ENCODE peak calls at places on chromosomes 2 and 18, in seven cellular contexts. M is fibroblast of lung; C is EL; G is iris pigment epithelial cell; Q is activated effector memory CD4-positive, alpha-beta T cell treated with anti-CD3 and anti-CD28 coated beads, Interleukin-2, amount 50 U/mL, for 16 hours; K is astrocyte of the spinal cord; S is NCI-H146. F is an unnamed sample.

GRCh38 chr18:79449551-79450288 is 54.0 kb downstream of the NFATC1 start:
- DNase-seq in M (no peak), C (no peak), G (no peak), Q (no peak), K (no peak), S (no peak), F (no peak)

GRCh38 chr2:175293776-175294175 is 112.3 kb upstream of the ATP5MC3 start:
- DNase-seq in M (no peak), C (no peak), G (peak), Q (no peak), K (no peak), S (no peak), F (no peak)

GRCh38 chr18:23627325-23627724 is 35.4 kb downstream of the ANKRD29 start:
- DNase-seq in M (peak), C (peak), G (peak), Q (no peak), K (peak), S (no peak), F (peak)

GRCh38 chr2:138239902-138240595 is 261.5 kb upstream of the SPOPL start:
- DNase-seq in M (peak), C (no peak), G (peak), Q (no peak), K (peak), S (no peak), F (peak)

GRCh38 chr18:35661483-35662146 is 80.1 kb downstream of the GALNT1 start:
- DNase-seq in M (peak), C (no peak), G (no peak), Q (no peak), K (no peak), S (peak), F (peak)

GRCh38 chr2:131123192-131123591 is 18.1 kb downstream of the PLEKHB2 start:
- DNase-seq in M (no peak), C (no peak), G (no peak), Q (no peak), K (no peak), S (no peak), F (no peak)

GRCh38 chr2:223549215-223549614 is 52.9 kb downstream of the SCG2 start:
- DNase-seq in M (peak), C (peak), G (peak), Q (no peak), K (peak), S (peak), F (peak)

GRCh38 chr2:114160263-114161001 is 270.5 kb downstream of the ACTR3 start:
- DNase-seq in M (no peak), C (no peak), G (no peak), Q (no peak), K (no peak), S (no peak), F (no peak)

GRCh38 chr18:45107425-45107824 is 426.7 kb downstream of the SETBP1 start:
- DNase-seq in M (peak), C (peak), G (peak), Q (no peak), K (peak), S (no peak), F (peak)

GRCh38 chr18:49487711-49488310 is 777 bp upstream of the C18orf32 start:
- DNase-seq in M (no peak), C (peak), G (no peak), Q (no peak), K (no peak), S (no peak), F (peak)

GRCh38 chr2:121826036-121826435 is 70.6 kb downstream of the TSN start:
- DNase-seq in M (no peak), C (no peak), G (no peak), Q (no peak), K (no peak), S (no peak), F (no peak)

GRCh38 chr2:201403904-201404303 is 46.8 kb upstream of the FLACC1 start:
- DNase-seq in M (peak), C (peak), G (peak), Q (no peak), K (peak), S (no peak), F (peak)

GRCh38 chr18:42339324-42339723 is 384.3 kb downstream of the PIK3C3 start:
- DNase-seq in M (no peak), C (no peak), G (no peak), Q (no peak), K (peak), S (no peak), F (no peak)

GRCh38 chr18:70041459-70042020 is 93.9 kb upstream of the CD226 start:
- DNase-seq in M (no peak), C (no peak), G (no peak), Q (no peak), K (no peak), S (no peak), F (no peak)

GRCh38 chr18:77736817-77737216 is 487.2 kb downstream of the GALR1 start:
- DNase-seq in M (no peak), C (no peak), G (no peak), Q (no peak), K (no peak), S (no peak), F (no peak)

GRCh38 chr2:172246649-172247048 is 143.9 kb upstream of the DLX2 start:
- DNase-seq in M (peak), C (peak), G (peak), Q (no peak), K (peak), S (peak), F (peak)

GRCh38 chr18:26547302-26548143 is 830 bp downstream of the KCTD1 start:
- DNase-seq in M (peak), C (peak), G (peak), Q (peak), K (peak), S (no peak), F (peak)

GRCh38 chr2:74373189-74373588 is 6.9 kb downstream of the DCTN1 start:
- DNase-seq in M (no peak), C (no peak), G (no peak), Q (no peak), K (no peak), S (no peak), F (peak)

GRCh38 chr2:15783489-15783888 is 156.9 kb upstream of the MYCN start:
- DNase-seq in M (no peak), C (no peak), G (no peak), Q (no peak), K (no peak), S (no peak), F (no peak)

GRCh38 chr18:68428026-68428425 is 286.9 kb downstream of the TMX3 start:
- DNase-seq in M (peak), C (peak), G (peak), Q (no peak), K (peak), S (no peak), F (peak)

GRCh38 chr18:49050462-49050861 is 99.7 kb upstream of the SMAD7 start:
- DNase-seq in M (no peak), C (no peak), G (no peak), Q (no peak), K (no peak), S (no peak), F (no peak)

GRCh38 chr2:150526827-150527226 is 39.4 kb upstream of the RND3 start:
- DNase-seq in M (peak), C (peak), G (peak), Q (no peak), K (peak), S (no peak), F (peak)

GRCh38 chr2:120490091-120490798 is 144.3 kb downstream of the INHBB start:
- DNase-seq in M (no peak), C (no peak), G (no peak), Q (no peak), K (no peak), S (no peak), F (no peak)

GRCh38 chr2:27501042-27501441 is 4.4 kb downstream of the GCKR start:
- DNase-seq in M (no peak), C (no peak), G (no peak), Q (no peak), K (no peak), S (peak), F (no peak)

GRCh38 chr2:30358822-30359221 is 88.2 kb upstream of the LCLAT1 start:
- DNase-seq in M (no peak), C (no peak), G (no peak), Q (no peak), K (no peak), S (no peak), F (no peak)

GRCh38 chr2:161956751-161957150 is 117.3 kb downstream of the DPP4 start:
- DNase-seq in M (no peak), C (no peak), G (no peak), Q (no peak), K (no peak), S (peak), F (no peak)

GRCh38 chr2:96665083-96665569 is 22.6 kb downstream of the FER1L5 start:
- DNase-seq in M (peak), C (peak), G (peak), Q (no peak), K (peak), S (no peak), F (peak)

GRCh38 chr18:58303363-58303762 is 259.3 kb downstream of the NEDD4L start:
- DNase-seq in M (no peak), C (no peak), G (no peak), Q (peak), K (no peak), S (no peak), F (no peak)

GRCh38 chr18:13608791-13609552 is 117.4 kb downstream of the FAM210A start:
- DNase-seq in M (no peak), C (no peak), G (no peak), Q (peak), K (no peak), S (no peak), F (no peak)

GRCh38 chr2:64359892-64360657 is 93.9 kb upstream of the LGALSL start:
- DNase-seq in M (peak), C (peak), G (peak), Q (peak), K (peak), S (no peak), F (peak)

GRCh38 chr2:16394986-16395550 is 270.6 kb downstream of the CYRIA start:
- DNase-seq in M (no peak), C (no peak), G (no peak), Q (no peak), K (no peak), S (no peak), F (no peak)

GRCh38 chr2:163133602-163134001 is 295.0 kb upstream of the KCNH7 start:
- DNase-seq in M (no peak), C (no peak), G (no peak), Q (no peak), K (peak), S (no peak), F (no peak)

GRCh38 chr2:159071190-159071915 is 102.9 kb downstream of the TANC1 start:
- DNase-seq in M (no peak), C (no peak), G (no peak), Q (no peak), K (peak), S (no peak), F (peak)

GRCh38 chr18:34342960-34343359 is 118.2 kb upstream of the NOL4 start:
- DNase-seq in M (peak), C (no peak), G (peak), Q (no peak), K (peak), S (no peak), F (peak)

GRCh38 chr18:51382081-51382480 is 184.6 kb upstream of the MEX3C start:
- DNase-seq in M (no peak), C (no peak), G (no peak), Q (no peak), K (no peak), S (no peak), F (peak)